ENCODE peak calls at places on chromosome 13, in seven cellular contexts. P, U, C, K, A, H and X are unnamed samples.
A peak's percentile ranks its signal among the peaks of the same experiment; 100 is the strongest.

GRCh38 chr13:41465215-41465907 is 8.0 kb downstream of the RGCC start:
- DNase-seq in P (no peak), U (peak; percentile 99), C (peak; percentile 88), K (peak; percentile 74), A (no peak), H (peak; percentile 79), X (peak; percentile 81)

GRCh38 chr13:81171065-81171647 is 830.2 kb upstream of the SPRY2 start:
- DNase-seq in P (no peak), U (no peak), C (peak; percentile 8), K (no peak), A (peak; percentile 18), H (no peak), X (no peak)

GRCh38 chr13:28751210-28751935 is 32.6 kb upstream of the SLC46A3 start:
- DNase-seq in P (no peak), U (peak; percentile 8), C (peak; percentile 11), K (no peak), A (no peak), H (no peak), X (no peak)

GRCh38 chr13:99626461-99627082 is 125.3 kb downstream of the TM9SF2 start:
- DNase-seq in P (no peak), U (no peak), C (peak; percentile 57), K (peak; percentile 66), A (peak; percentile 18), H (no peak), X (no peak)

GRCh38 chr13:113837554-113838355 is 26.1 kb downstream of the GAS6 start:
- DNase-seq in P (peak; percentile 98), U (no peak), C (peak; percentile 98), K (peak; percentile 99), A (no peak), H (no peak), X (no peak)

GRCh38 chr13:24097064-24097463 is 63.5 kb upstream of the SPATA13 start:
- DNase-seq in P (no peak), U (peak; percentile 57), C (peak; percentile 57), K (no peak), A (no peak), H (no peak), X (no peak)

GRCh38 chr13:36530050-36530789 is 97.9 kb downstream of the CCNA1 start:
- DNase-seq in P (no peak), U (no peak), C (no peak), K (no peak), A (peak; percentile 29), H (no peak), X (no peak)

GRCh38 chr13:29491248-29491647 is 104.2 kb downstream of the SLC7A1 start:
- DNase-seq in P (no peak), U (no peak), C (no peak), K (no peak), A (no peak), H (no peak), X (no peak)

GRCh38 chr13:21663197-21663596 is 7.7 kb upstream of the FGF9 start:
- DNase-seq in P (no peak), U (no peak), C (no peak), K (no peak), A (no peak), H (no peak), X (no peak)

GRCh38 chr13:51684076-51684475 is 99.8 kb downstream of the WDFY2 start:
- DNase-seq in P (no peak), U (no peak), C (peak; percentile 26), K (no peak), A (no peak), H (no peak), X (no peak)

GRCh38 chr13:97125051-97125809 is 96.9 kb upstream of the MBNL2 start:
- DNase-seq in P (peak; percentile 39), U (peak; percentile 62), C (peak; percentile 60), K (no peak), A (peak; percentile 38), H (no peak), X (no peak)

GRCh38 chr13:109036091-109036490 is 406.7 kb downstream of the MYO16 start:
- DNase-seq in P (no peak), U (no peak), C (no peak), K (no peak), A (no peak), H (no peak), X (no peak)

GRCh38 chr13:30371649-30372265 is 50.5 kb upstream of the UBE2L5 start:
- DNase-seq in P (no peak), U (peak; percentile 91), C (peak; percentile 54), K (peak; percentile 15), A (no peak), H (peak; percentile 63), X (peak; percentile 53)

GRCh38 chr13:60755380-60756163 is 358.6 kb downstream of the TDRD3 start:
- DNase-seq in P (no peak), U (no peak), C (no peak), K (no peak), A (peak; percentile 66), H (no peak), X (no peak)

GRCh38 chr13:20272104-20272503 is 40.0 kb upstream of the GJB6 start:
- DNase-seq in P (no peak), U (no peak), C (no peak), K (no peak), A (no peak), H (no peak), X (no peak)

GRCh38 chr13:50453238-50453637 is 390.3 kb downstream of the DLEU7 start:
- DNase-seq in P (no peak), U (no peak), C (no peak), K (no peak), A (no peak), H (no peak), X (no peak)

GRCh38 chr13:20870829-20871228 is 31.7 kb downstream of the XPO4 start:
- DNase-seq in P (no peak), U (no peak), C (no peak), K (no peak), A (no peak), H (no peak), X (no peak)

GRCh38 chr13:30341815-30342570 is 34.6 kb upstream of the KATNAL1 start:
- DNase-seq in P (peak; percentile 82), U (no peak), C (peak; percentile 93), K (peak; percentile 32), A (no peak), H (no peak), X (no peak)

GRCh38 chr13:40813662-40814454 is 24.4 kb downstream of the SLC25A15 start:
- DNase-seq in P (no peak), U (peak; percentile 55), C (peak; percentile 38), K (peak; percentile 15), A (peak; percentile 41), H (no peak), X (no peak)

GRCh38 chr13:59673301-59673700 is 490.4 kb downstream of the DIAPH3 start:
- DNase-seq in P (no peak), U (no peak), C (no peak), K (no peak), A (peak; percentile 18), H (no peak), X (no peak)

GRCh38 chr13:42170029-42170428 is 101.9 kb upstream of the AKAP11 start:
- DNase-seq in P (no peak), U (no peak), C (no peak), K (no peak), A (peak; percentile 70), H (no peak), X (no peak)

GRCh38 chr13:80340643-80341097 is 256 bp downstream of the SPRY2 start:
- DNase-seq in P (no peak), U (no peak), C (no peak), K (no peak), A (no peak), H (no peak), X (peak; percentile 4)

GRCh38 chr13:79392882-79393563 is 13.0 kb downstream of the RBM26 start:
- DNase-seq in P (no peak), U (peak; percentile 92), C (peak; percentile 68), K (no peak), A (no peak), H (no peak), X (no peak)

GRCh38 chr13:96771501-96772367 is 222.5 kb downstream of the OXGR1 start:
- DNase-seq in P (no peak), U (no peak), C (no peak), K (no peak), A (no peak), H (no peak), X (no peak)

GRCh38 chr13:24540236-24541126 is 27.9 kb upstream of the PARP4 start:
- DNase-seq in P (no peak), U (no peak), C (no peak), K (no peak), A (peak; percentile 41), H (no peak), X (no peak)

GRCh38 chr13:91659583-91660415 is 261.4 kb downstream of the GPC5 start:
- DNase-seq in P (no peak), U (no peak), C (no peak), K (no peak), A (no peak), H (no peak), X (no peak)

GRCh38 chr13:33250594-33250993 is 35.0 kb downstream of the STARD13 start:
- DNase-seq in P (no peak), U (no peak), C (no peak), K (no peak), A (no peak), H (no peak), X (no peak)

GRCh38 chr13:40261361-40261760 is 405.1 kb downstream of the FOXO1 start:
- DNase-seq in P (no peak), U (no peak), C (no peak), K (no peak), A (no peak), H (no peak), X (no peak)

GRCh38 chr13:45833663-45834062 is 17.9 kb downstream of the SIAH3 start:
- DNase-seq in P (no peak), U (no peak), C (peak; percentile 51), K (peak; percentile 35), A (no peak), H (no peak), X (no peak)

GRCh38 chr13:35475131-35475959 is 1.1 kb downstream of the MAB21L1 start:
- DNase-seq in P (peak; percentile 59), U (peak; percentile 49), C (peak; percentile 78), K (peak; percentile 35), A (peak; percentile 66), H (no peak), X (no peak)

GRCh38 chr13:46615888-46616531 is 63.0 kb downstream of the LRCH1 start:
- DNase-seq in P (no peak), U (no peak), C (peak; percentile 14), K (no peak), A (no peak), H (no peak), X (no peak)

GRCh38 chr13:67231481-67231940 is 1.4 kb upstream of the PCDH9 start:
- DNase-seq in P (no peak), U (no peak), C (no peak), K (no peak), A (peak; percentile 43), H (no peak), X (no peak)

GRCh38 chr13:75636339-75637095 is 387 bp downstream of the LMO7 start:
- DNase-seq in P (peak; percentile 19), U (peak; percentile 66), C (peak; percentile 61), K (peak; percentile 31), A (peak; percentile 61), H (peak; percentile 3), X (peak; percentile 23)

GRCh38 chr13:49022472-49023144 is 46.9 kb downstream of the FNDC3A start:
- DNase-seq in P (no peak), U (no peak), C (peak; percentile 53), K (no peak), A (no peak), H (no peak), X (no peak)

GRCh38 chr13:108249150-108249549 is 20.4 kb upstream of the TNFSF13B start:
- DNase-seq in P (no peak), U (no peak), C (no peak), K (no peak), A (no peak), H (no peak), X (no peak)

GRCh38 chr13:59963383-59963782 is 200.3 kb downstream of the DIAPH3 start:
- DNase-seq in P (no peak), U (no peak), C (no peak), K (no peak), A (no peak), H (no peak), X (no peak)

GRCh38 chr13:25847635-25848616 is 203.9 kb downstream of the SHISA2 start:
- DNase-seq in P (no peak), U (no peak), C (no peak), K (no peak), A (no peak), H (no peak), X (no peak)